ENCODE peak calls at places on chromosomes 3 and 15, in eight cellular contexts. M is CD8-positive, alpha-beta T cell; Y is cardiac muscle cell; V is fibroblast of lung; U is RWPE2; Z is heart right ventricle; D is BE2C; K is body of pancreas. S is an unnamed sample. For H3K4me1, the result is how much of the 10 kb centered on the place peaks cover.

GRCh38 chr15:66670698-66671580 is 31.1 kb upstream of the SMAD6 start:
- DNase-seq in V (no peak), Y (no peak), K (peak), D (peak), Z (no peak), U (peak), M (no peak), S (peak)

GRCh38 chr3:4595709-4596108 is 102.6 kb downstream of the ITPR1 start:
- DNase-seq in M (no peak), Z (no peak), U (no peak), V (no peak), D (no peak), Y (no peak), K (no peak), S (no peak)

GRCh38 chr3:123790254-123791072 is 93.7 kb downstream of the MYLK start:
- DNase-seq in V (peak), D (no peak), K (no peak), Y (no peak), Z (no peak), U (no peak), M (no peak), S (no peak)

GRCh38 chr3:15578272-15578671 is 23.1 kb downstream of the HACL1 start:
- DNase-seq in K (no peak), D (no peak), V (no peak), U (no peak), M (no peak), Y (peak), Z (no peak), S (no peak)

GRCh38 chr3:128416578-128417150 is 50.0 kb downstream of the DNAJB8 start:
- DNase-seq in D (peak), U (peak), M (no peak), Z (no peak), K (no peak), V (peak), Y (peak), S (no peak)

GRCh38 chr3:168034152-168034928 is 61.4 kb downstream of the GOLIM4 start:
- DNase-seq in M (no peak), Z (peak), Y (peak), V (peak), D (no peak), U (no peak), K (no peak), S (no peak)

GRCh38 chr3:117630885-117631284 is 921.3 kb downstream of the TUSC7 start:
- DNase-seq in Z (no peak), V (no peak), U (no peak), Y (no peak), K (no peak), M (no peak), D (peak), S (no peak)

GRCh38 chr3:45654344-45654934 is 34.8 kb upstream of the SACM1L start:
- DNase-seq in K (no peak), D (no peak), Z (no peak), Y (no peak), V (no peak), M (no peak), U (no peak), S (no peak)

GRCh38 chr15:78082106-78082742 is 4.7 kb upstream of the TBC1D2B start:
- DNase-seq in M (no peak), Z (no peak), V (no peak), K (peak), D (no peak), U (no peak), Y (no peak), S (no peak)

GRCh38 chr3:196217307-196218154 is 1.2 kb downstream of the SLC51A start:
- DNase-seq in M (no peak), K (no peak), V (no peak), Z (no peak), U (no peak), Y (no peak), D (no peak), S (no peak)

GRCh38 chr15:26325495-26325894 is 447.4 kb downstream of the GABRB3 start:
- DNase-seq in K (no peak), M (no peak), D (no peak), U (no peak), Y (no peak), Z (no peak), V (no peak), S (no peak)

GRCh38 chr3:139358857-139359562 is 15.2 kb downstream of the MRPS22 start:
- DNase-seq in U (no peak), M (no peak), D (no peak), Z (no peak), Y (no peak), V (no peak), K (no peak), S (no peak)

GRCh38 chr15:66004618-66005262 is 135.4 kb downstream of the RAB11A start:
- DNase-seq in D (no peak), U (no peak), K (peak), Z (peak), Y (peak), M (no peak), V (peak), S (peak)

GRCh38 chr15:81023483-81024264 is 23.0 kb downstream of the TLNRD1 start:
- DNase-seq in U (no peak), V (peak), D (no peak), K (no peak), Y (peak), Z (peak), M (no peak), S (no peak)

GRCh38 chr3:186477876-186478275 is 66.3 kb downstream of the CRYGS start:
- DNase-seq in V (no peak), M (no peak), K (no peak), D (no peak), Y (no peak), U (no peak), Z (no peak), S (no peak)

GRCh38 chr15:31579976-31580375 is 253.3 kb downstream of the KLF13 start:
- DNase-seq in U (no peak), M (no peak), Z (no peak), Y (no peak), K (no peak), V (no peak), D (no peak), S (no peak)

GRCh38 chr3:145776782-145777408 is 384.1 kb downstream of the PLOD2 start:
- DNase-seq in K (peak), U (no peak), V (peak), Z (peak), D (peak), Y (peak), M (no peak), S (peak)

GRCh38 chr3:35322070-35322469 is 317.3 kb upstream of the ARPP21 start:
- DNase-seq in V (peak), Z (no peak), K (no peak), D (no peak), Y (peak), M (no peak), U (no peak), S (no peak)

GRCh38 chr15:77282333-77282732 is 137.6 kb downstream of the PEAK1 start:
- DNase-seq in D (no peak), U (no peak), M (no peak), Z (peak), K (no peak), V (peak), Y (peak), S (no peak)

GRCh38 chr3:4504340-4505261 is 11.5 kb downstream of the ITPR1 start:
- DNase-seq in M (peak), Y (peak), U (no peak), Z (no peak), D (peak), V (no peak), K (no peak), S (peak)

GRCh38 chr3:180679178-180680096 is at the start of gene CCDC39:
- DNase-seq in K (peak), D (peak), V (peak), Y (peak), M (peak), U (peak), Z (peak), S (peak)

GRCh38 chr3:8660271-8660731 is 15.7 kb upstream of the SSUH2 start:
- DNase-seq in D (no peak), V (peak), Y (peak), K (no peak), Z (no peak), M (no peak), U (no peak), S (no peak)

GRCh38 chr15:70121656-70122297 is 24.1 kb upstream of the TLE3 start:
- DNase-seq in K (no peak), Z (no peak), Y (peak), M (no peak), V (peak), U (no peak), D (no peak), S (no peak)

GRCh38 chr3:152300029-152300764 is 31.5 kb downstream of the MBNL1 start:
- DNase-seq in V (no peak), Z (no peak), D (no peak), U (no peak), K (no peak), Y (no peak), M (no peak), S (no peak)

GRCh38 chr3:152305075-152305474 is 36.3 kb downstream of the MBNL1 start:
- DNase-seq in D (no peak), M (no peak), U (no peak), Y (no peak), K (no peak), Z (no peak), V (no peak), S (no peak)

GRCh38 chr3:152301745-152302181 is 33.0 kb downstream of the MBNL1 start:
- DNase-seq in U (no peak), Z (no peak), K (no peak), Y (no peak), D (no peak), M (no peak), V (no peak), S (no peak)

GRCh38 chr3:152304160-152304559 is 35.4 kb downstream of the MBNL1 start:
- DNase-seq in D (no peak), V (no peak), Z (no peak), U (no peak), Y (no peak), K (no peak), M (no peak), S (no peak)

DNA sequence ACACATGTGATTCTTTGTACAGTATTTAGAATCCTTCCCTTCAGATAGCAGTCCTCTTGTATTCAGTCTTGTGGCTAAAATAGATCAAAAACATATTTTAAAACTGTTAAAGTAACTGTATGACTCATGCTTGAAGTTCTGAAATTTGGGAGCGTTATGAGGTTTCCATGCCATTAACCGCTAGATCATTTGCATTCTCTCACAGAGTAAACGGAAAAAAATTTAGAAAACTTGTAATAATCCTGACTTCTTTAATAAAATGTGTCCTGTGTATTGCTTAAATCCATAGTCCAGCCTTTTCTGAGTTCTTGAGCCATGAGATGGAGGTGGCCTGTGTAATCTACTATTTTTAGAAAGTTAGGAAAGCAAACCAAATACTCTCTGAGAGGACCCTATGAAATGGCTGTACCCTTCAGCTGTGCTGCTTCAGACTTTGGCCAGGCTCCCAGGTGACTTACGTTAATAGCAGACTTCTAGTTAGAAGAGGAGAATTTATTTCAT is 33.8 kb downstream of the MBNL1 start:
- DNase-seq in M (no peak), K (peak), Z (peak), V (peak), U (no peak), D (no peak), Y (peak), S (no peak)
- H3K4me1 ChIP-seq in M (half or more), K (half or more), Z (under half), V (under half), U (under half), D (under half), Y (half or more), S (under half)

DNA sequence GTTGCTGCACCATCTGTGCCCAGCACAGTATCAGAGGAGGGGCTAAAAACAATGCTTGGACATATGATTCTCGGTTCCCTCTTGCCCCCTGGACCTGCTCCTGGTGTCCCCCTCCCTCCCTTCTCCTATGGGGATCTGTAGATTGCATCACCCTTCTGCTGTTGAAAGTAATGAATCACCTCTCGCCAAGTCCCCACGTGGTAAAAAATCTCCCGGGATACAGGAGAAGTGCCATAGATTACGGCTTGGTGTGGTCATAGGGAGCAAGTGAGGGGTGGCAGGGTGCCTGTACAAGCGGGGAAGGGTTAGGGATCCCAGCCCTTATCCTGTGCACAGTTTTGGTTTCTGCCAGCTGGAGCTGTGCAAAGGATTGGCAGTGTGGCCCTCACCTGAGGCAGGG is 37.7 kb downstream of the AMOTL2 start:
- DNase-seq in Z (no peak), U (no peak), Y (peak), M (no peak), K (no peak), V (peak), D (no peak), S (no peak)
- H3K4me1 ChIP-seq in Z (under half), U (under half), Y (under half), M (under half), K (under half), V (under half), D (under half), S (under half)

GRCh38 chr3:133573054-133573628 is 345 bp upstream of the CDV3 start:
- DNase-seq in Y (peak), V (peak), K (peak), D (peak), M (peak), Z (peak), U (peak), S (peak)

GRCh38 chr3:133575121-133575520 is 1.6 kb downstream of the CDV3 start:
- DNase-seq in D (no peak), U (no peak), M (no peak), K (no peak), Y (no peak), V (no peak), Z (no peak), S (peak)

GRCh38 chr3:133574260-133574881 is 885 bp downstream of the CDV3 start:
- DNase-seq in Z (peak), D (peak), Y (peak), K (peak), U (no peak), M (peak), V (peak), S (peak)

GRCh38 chr3:133572158-133573053 is 1.1 kb upstream of the CDV3 start:
- DNase-seq in Z (no peak), Y (peak), K (no peak), M (no peak), D (no peak), V (peak), U (no peak), S (peak)

GRCh38 chr3:133573629-133574194 is at the start of gene CDV3:
- DNase-seq in U (no peak), Z (peak), Y (no peak), K (no peak), M (no peak), V (no peak), D (no peak), S (no peak)
- H3K4me1 ChIP-seq in U (under half), Z (under half), Y (under half), K (half or more), M (under half), V (under half), D (under half), S (under half)

GRCh38 chr3:122587572-122587971 is 10.1 kb downstream of the PARP15 start:
- DNase-seq in K (no peak), M (no peak), Z (no peak), D (no peak), U (no peak), V (no peak), Y (no peak), S (no peak)
- H3K4me1 ChIP-seq in K (under half), M (under half), Z (under half), D (under half), U (under half), V (under half), Y (under half), S (under half)

GRCh38 chr15:92807971-92808571 is 92.1 kb upstream of the CHD2 start:
- DNase-seq in U (no peak), K (peak), M (no peak), Z (peak), Y (peak), D (no peak), V (no peak), S (peak)
- H3K4me1 ChIP-seq in U (under half), K (half or more), M (under half), Z (under half), Y (under half), D (under half), V (under half), S (under half)

GRCh38 chr3:137763594-137763938 is 549 bp upstream of the SOX14 start:
- DNase-seq in V (no peak), D (no peak), Z (no peak), M (no peak), K (no peak), Y (no peak), U (no peak), S (no peak)
- H3K4me1 ChIP-seq in V (under half), D (under half), Z (under half), M (under half), K (under half), Y (under half), U (under half), S (under half)

GRCh38 chr15:52466134-52466701 is 62.5 kb downstream of the MYO5A start:
- DNase-seq in U (no peak), D (no peak), Y (no peak), V (peak), Z (peak), M (peak), K (no peak), S (no peak)

GRCh38 chr15:52463638-52464037 is 65.0 kb downstream of the MYO5A start:
- DNase-seq in Y (peak), D (no peak), K (no peak), V (peak), U (no peak), M (no peak), Z (no peak), S (no peak)

GRCh38 chr15:52462806-52463360 is 65.8 kb downstream of the MYO5A start:
- DNase-seq in U (no peak), M (no peak), Y (no peak), K (no peak), V (no peak), Z (no peak), D (no peak), S (no peak)

GRCh38 chr15:52464040-52464439 is 64.6 kb downstream of the MYO5A start:
- DNase-seq in K (no peak), M (no peak), D (no peak), U (no peak), V (no peak), Y (no peak), Z (no peak), S (no peak)

GRCh38 chr15:52464478-52464877 is 64.2 kb downstream of the MYO5A start:
- DNase-seq in K (no peak), U (no peak), Z (no peak), M (no peak), D (no peak), Y (no peak), V (no peak), S (peak)
- H3K4me1 ChIP-seq in K (under half), U (under half), Z (under half), M (under half), D (under half), Y (under half), V (under half), S (under half)

DNA sequence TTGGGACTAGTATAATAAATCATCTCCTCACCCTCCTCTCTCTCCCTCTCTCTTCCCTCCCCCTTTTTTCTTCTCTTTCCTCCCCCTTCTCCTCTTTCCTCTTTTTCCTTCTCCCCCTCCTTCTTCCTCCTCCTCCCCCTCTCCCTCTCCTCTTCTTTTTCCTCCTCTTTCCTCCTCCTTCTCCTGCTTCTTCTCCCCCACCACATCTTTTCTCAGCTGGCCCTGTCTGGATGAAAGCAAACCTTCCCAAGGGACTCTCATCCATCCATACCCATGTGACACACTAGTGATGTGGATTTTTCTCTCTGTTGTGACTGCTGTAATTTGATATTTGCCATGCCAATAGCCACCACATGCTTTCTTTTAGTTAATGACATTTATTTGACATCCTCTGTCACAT is 127.2 kb downstream of the EBLN2 start:
- DNase-seq in V (no peak), M (no peak), K (no peak), Z (no peak), D (peak), U (no peak), Y (no peak), S (no peak)
- H3K4me1 ChIP-seq in V (under half), M (under half), K (under half), Z (under half), D (under half), U (under half), Y (under half), S (under half)

GRCh38 chr3:129607391-129608068 is 1.1 kb upstream of the PLXND1 start:
- DNase-seq in Y (no peak), V (no peak), M (no peak), K (no peak), Z (no peak), U (no peak), D (no peak), S (no peak)
- H3K4me1 ChIP-seq in Y (under half), V (under half), M (under half), K (under half), Z (half or more), U (under half), D (under half), S (under half)

DNA sequence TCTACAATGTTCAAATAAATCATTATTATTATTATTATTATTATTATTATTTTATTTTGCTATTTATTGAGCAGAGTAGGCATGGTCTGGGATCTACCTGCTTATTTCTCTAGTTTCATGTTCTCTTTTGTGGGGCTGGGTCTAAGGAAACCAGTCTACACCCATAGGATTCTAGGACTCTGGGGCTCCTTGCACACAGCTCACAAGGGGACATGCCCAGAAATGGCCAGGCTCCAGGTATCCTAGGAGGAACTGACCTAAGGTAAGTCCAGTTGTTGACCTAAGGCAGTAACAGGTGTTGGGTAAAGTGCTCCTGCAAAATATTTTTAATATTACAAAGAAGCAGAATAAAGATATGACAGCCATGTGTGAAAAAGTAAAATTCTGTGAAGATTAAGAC is 149.6 kb upstream of the TBL1XR1 start:
- DNase-seq in V (no peak), Y (no peak), M (no peak), U (no peak), K (no peak), Z (no peak), D (no peak), S (no peak)
- H3K4me1 ChIP-seq in V (under half), Y (under half), M (under half), U (under half), K (under half), Z (under half), D (under half), S (under half)